ENCODE peak calls at places on chromosome 4, in six cellular contexts. J is tibial nerve, R is prostate gland, F is fibroblast of lung, N is cardiac muscle cell, Z is left ventricle myocardium inferior. M is an unnamed sample. For H3K4me1, the result is how much of the 10 kb centered on the place peaks cover.

GRCh38 chr4:140066031-140066930 is 87.7 kb downstream of the MAML3 start:
- DNase-seq in J (no peak), R (no peak), F (no peak), N (peak), Z (no peak), M (no peak)

GRCh38 chr4:71266090-71266794 is 72.6 kb upstream of the SLC4A4 start:
- DNase-seq in J (no peak), R (no peak), F (peak), N (no peak), Z (no peak), M (no peak)

GRCh38 chr4:112075129-112075753 is 70.0 kb upstream of the FAM241A start:
- DNase-seq in J (peak), R (peak), F (peak), N (peak), Z (no peak), M (peak)

GRCh38 chr4:24672871-24673270 is 88.5 kb upstream of the DHX15 start:
- DNase-seq in J (no peak), R (no peak), F (no peak), N (no peak), Z (no peak), M (no peak)

GRCh38 chr4:142405021-142405991 is 440.8 kb downstream of the INPP4B start:
- DNase-seq in J (peak), R (peak), F (peak), N (peak), Z (peak), M (no peak)

GRCh38 chr4:163395758-163396157 is 52.1 kb downstream of the NPY5R start:
- DNase-seq in J (no peak), R (no peak), F (no peak), N (no peak), Z (no peak), M (no peak)

GRCh38 chr4:130486841-130487240 is 1390.9 kb downstream of the C4orf33 start:
- DNase-seq in J (no peak), R (no peak), F (no peak), N (no peak), Z (no peak), M (no peak)

GRCh38 chr4:38855466-38855865 is 1.2 kb downstream of the TLR6 start:
- DNase-seq in J (no peak), R (no peak), F (no peak), N (no peak), Z (no peak), M (no peak)

GRCh38 chr4:26418107-26418506 is 72.2 kb downstream of the CCKAR start:
- DNase-seq in J (no peak), R (no peak), F (no peak), N (no peak), Z (no peak), M (no peak)

GRCh38 chr4:85756938-85757337 is 282.0 kb downstream of the ARHGAP24 start:
- DNase-seq in J (no peak), R (no peak), F (peak), N (peak), Z (no peak), M (no peak)

GRCh38 chr4:4575284-4576211 is 33.7 kb upstream of the STX18 start:
- DNase-seq in J (peak), R (peak), F (peak), N (peak), Z (peak), M (peak)

GRCh38 chr4:172962564-172963353 is 205.9 kb upstream of the GALNT7 start:
- DNase-seq in J (no peak), R (peak), F (peak), N (no peak), Z (no peak), M (no peak)

GRCh38 chr4:38889143-38889542 is 21.5 kb downstream of the FAM114A1 start:
- DNase-seq in J (no peak), R (no peak), F (peak), N (no peak), Z (no peak), M (no peak)

GRCh38 chr4:89172865-89173264 is 61.5 kb downstream of the TIGD2 start:
- DNase-seq in J (no peak), R (no peak), F (no peak), N (no peak), Z (no peak), M (no peak)

GRCh38 chr4:75845992-75846391 is 56.3 kb downstream of the PPEF2 start:
- DNase-seq in J (no peak), R (no peak), F (peak), N (no peak), Z (no peak), M (no peak)

GRCh38 chr4:114563536-114564315 is 34.9 kb upstream of the UGT8 start:
- DNase-seq in J (no peak), R (no peak), F (peak), N (no peak), Z (no peak), M (no peak)

GRCh38 chr4:163269874-163270273 is 62.5 kb downstream of the NPY1R start:
- DNase-seq in J (no peak), R (no peak), F (no peak), N (no peak), Z (no peak), M (no peak)

GRCh38 chr4:71765349-71765748 is 18.5 kb downstream of the GC start:
- DNase-seq in J (no peak), R (no peak), F (peak), N (peak), Z (no peak), M (no peak)

GRCh38 chr4:28462766-28463165 is 1602.1 kb downstream of the STIM2 start:
- DNase-seq in J (no peak), R (no peak), F (no peak), N (peak), Z (no peak), M (no peak)

GRCh38 chr4:159021597-159022385 is 81.1 kb upstream of the RAPGEF2 start:
- DNase-seq in J (no peak), R (no peak), F (no peak), N (no peak), Z (no peak), M (no peak)

GRCh38 chr4:16029329-16029728 is 54.5 kb downstream of the PROM1 start:
- DNase-seq in J (no peak), R (no peak), F (peak), N (peak), Z (no peak), M (no peak)

GRCh38 chr4:23484689-23485088 is 405.2 kb downstream of the PPARGC1A start:
- DNase-seq in J (no peak), R (no peak), F (peak), N (peak), Z (no peak), M (no peak)

GRCh38 chr4:73653695-73654106 is 33.5 kb upstream of the RASSF6 start:
- DNase-seq in J (peak), R (peak), F (peak), N (peak), Z (no peak), M (no peak)

GRCh38 chr4:7852568-7853185 is 87.0 kb downstream of the AFAP1 start:
- DNase-seq in J (peak), R (no peak), F (peak), N (no peak), Z (no peak), M (peak)

GRCh38 chr4:80361329-80361900 is 25.9 kb downstream of the CFAP299 start:
- DNase-seq in J (no peak), R (no peak), F (peak), N (peak), Z (no peak), M (no peak)
- TF ChIP-seq CTCF in J (no peak), R (peak), F (peak), N (peak), Z (peak), M (peak)

DNA sequence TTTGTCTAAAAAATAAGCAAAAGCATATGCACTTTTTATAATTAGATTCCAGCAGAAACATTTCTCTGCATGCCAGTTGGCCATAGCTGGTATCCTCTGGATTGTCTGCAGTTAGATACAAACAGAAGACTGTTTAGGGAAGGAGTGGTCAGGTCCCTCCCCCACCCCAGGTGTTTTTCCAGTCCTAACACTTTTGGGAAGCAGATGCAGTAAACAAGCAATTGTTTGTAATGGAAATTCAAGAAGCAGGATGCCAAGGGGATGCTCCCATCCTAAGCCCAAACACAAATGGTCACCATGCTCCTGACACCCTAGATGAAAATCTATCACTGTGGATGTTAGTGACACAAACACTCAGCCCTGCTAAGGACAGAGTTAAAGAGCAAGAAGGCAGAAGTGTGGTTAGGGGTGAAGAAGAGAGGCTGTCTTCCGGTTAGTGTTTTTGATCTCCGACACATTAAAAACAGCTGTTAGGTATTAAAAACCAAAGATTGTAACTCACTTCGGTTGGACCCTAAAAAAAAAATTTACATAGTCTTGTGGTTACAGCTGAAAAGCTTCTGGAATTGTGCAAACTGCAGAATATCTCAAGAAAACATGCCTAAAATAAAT is 7.9 kb downstream of the LEF1 start:
- DNase-seq in J (no peak), R (no peak), F (no peak), N (no peak), Z (no peak), M (no peak)
- H3K4me1 ChIP-seq in J (under half), R (under half), F (under half), N (under half), Z (under half), M (under half)

DNA sequence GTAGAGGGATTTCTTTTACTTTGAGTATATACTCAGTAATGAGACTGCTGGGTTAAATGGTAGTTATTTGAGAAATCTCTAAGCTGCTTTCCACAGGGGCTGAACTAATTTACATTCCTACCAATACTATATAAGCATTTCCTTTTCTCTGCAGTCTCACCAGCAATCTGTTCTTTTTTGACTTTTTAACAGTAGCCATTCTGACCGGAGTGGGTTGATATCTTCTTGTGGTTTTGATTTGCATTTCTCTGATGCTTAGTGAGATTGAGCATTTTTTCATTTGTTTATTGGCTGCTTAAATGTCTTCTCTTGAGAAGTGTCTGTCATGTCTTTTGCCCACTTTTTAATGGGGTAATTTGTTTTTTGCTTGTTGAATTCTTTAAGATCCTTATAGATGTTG is 43.3 kb downstream of the SPCS3 start:
- DNase-seq in J (no peak), R (no peak), F (peak), N (no peak), Z (no peak), M (no peak)
- TF ChIP-seq CTCF in J (no peak), R (no peak), F (no peak), N (no peak), Z (no peak), M (no peak)

GRCh38 chr4:10104991-10105276 is 11.7 kb downstream of the WDR1 start:
- DNase-seq in J (no peak), R (no peak), F (no peak), N (no peak), Z (no peak), M (no peak)

GRCh38 chr4:10105421-10105820 is 11.2 kb downstream of the WDR1 start:
- DNase-seq in J (no peak), R (no peak), F (no peak), N (no peak), Z (no peak), M (no peak)

GRCh38 chr4:10106421-10107039 is 10.1 kb downstream of the WDR1 start:
- DNase-seq in J (peak), R (peak), F (peak), N (no peak), Z (no peak), M (peak)

GRCh38 chr4:10107111-10108091 is 9.2 kb downstream of the WDR1 start:
- DNase-seq in J (no peak), R (no peak), F (peak), N (no peak), Z (no peak), M (no peak)

GRCh38 chr4:10105920-10106319 is 10.7 kb downstream of the WDR1 start:
- DNase-seq in J (no peak), R (no peak), F (no peak), N (no peak), Z (no peak), M (no peak)
- H3K4me1 ChIP-seq in J (half or more), R (under half), F (under half), N (half or more), Z (half or more), M (under half)